ENCODE peak calls at places on chromosomes 5 and 9, in ten cellular contexts. One of them, this sample, is unnamed.

GRCh38 chr5:141812512-141812911 is 65.7 kb downstream of the PCDH1 start:
- DNase-seq in SK-N-SH: no peak
- DNase-seq in suprapubic skin: no peak
- DNase-seq in tibial nerve: no peak
- DNase-seq in transverse colon: no peak
- DNase-seq in A549: no peak
- DNase-seq in HepG2: no peak
- DNase-seq in ovary: no peak
- DNase-seq in K562: no peak
- DNase-seq in stomach: no peak
- DNase-seq in this sample: no peak

GRCh38 chr5:135217669-135218485 is 181.2 kb downstream of the MACROH2A1 start:
- DNase-seq in SK-N-SH: no peak
- DNase-seq in suprapubic skin: peak
- DNase-seq in tibial nerve: no peak
- DNase-seq in transverse colon: no peak
- DNase-seq in A549: no peak
- DNase-seq in HepG2: no peak
- DNase-seq in ovary: no peak
- DNase-seq in K562: peak
- DNase-seq in stomach: no peak
- DNase-seq in this sample: no peak

GRCh38 chr5:56278267-56278826 is 45.2 kb upstream of the ANKRD55 start:
- DNase-seq in SK-N-SH: no peak
- DNase-seq in suprapubic skin: no peak
- DNase-seq in tibial nerve: no peak
- DNase-seq in transverse colon: no peak
- DNase-seq in A549: no peak
- DNase-seq in HepG2: no peak
- DNase-seq in ovary: peak
- DNase-seq in K562: no peak
- DNase-seq in stomach: no peak
- DNase-seq in this sample: no peak

GRCh38 chr5:142697846-142698245 is 12.0 kb upstream of the FGF1 start:
- DNase-seq in SK-N-SH: no peak
- DNase-seq in suprapubic skin: no peak
- DNase-seq in tibial nerve: no peak
- DNase-seq in transverse colon: no peak
- DNase-seq in A549: no peak
- DNase-seq in HepG2: no peak
- DNase-seq in ovary: peak
- DNase-seq in K562: no peak
- DNase-seq in stomach: no peak
- DNase-seq in this sample: peak

GRCh38 chr5:67030289-67031069 is 166.1 kb downstream of the CD180 start:
- DNase-seq in SK-N-SH: no peak
- DNase-seq in suprapubic skin: no peak
- DNase-seq in tibial nerve: no peak
- DNase-seq in transverse colon: no peak
- DNase-seq in A549: no peak
- DNase-seq in HepG2: no peak
- DNase-seq in ovary: no peak
- DNase-seq in K562: no peak
- DNase-seq in stomach: no peak
- DNase-seq in this sample: no peak

GRCh38 chr9:89874351-89875321 is 269.8 kb downstream of the GADD45G start:
- DNase-seq in SK-N-SH: peak
- DNase-seq in suprapubic skin: peak
- DNase-seq in tibial nerve: no peak
- DNase-seq in transverse colon: no peak
- DNase-seq in A549: no peak
- DNase-seq in HepG2: no peak
- DNase-seq in ovary: peak
- DNase-seq in K562: no peak
- DNase-seq in stomach: peak
- DNase-seq in this sample: peak

GRCh38 chr9:32899181-32899580 is 102.2 kb downstream of the APTX start:
- DNase-seq in SK-N-SH: no peak
- DNase-seq in suprapubic skin: no peak
- DNase-seq in tibial nerve: no peak
- DNase-seq in transverse colon: no peak
- DNase-seq in A549: no peak
- DNase-seq in HepG2: no peak
- DNase-seq in ovary: no peak
- DNase-seq in K562: no peak
- DNase-seq in stomach: no peak
- DNase-seq in this sample: no peak

GRCh38 chr5:13567819-13568218 is 376.7 kb downstream of the DNAH5 start:
- DNase-seq in SK-N-SH: no peak
- DNase-seq in suprapubic skin: no peak
- DNase-seq in tibial nerve: no peak
- DNase-seq in transverse colon: no peak
- DNase-seq in A549: peak
- DNase-seq in HepG2: no peak
- DNase-seq in ovary: no peak
- DNase-seq in K562: no peak
- DNase-seq in stomach: no peak
- DNase-seq in this sample: no peak

GRCh38 chr9:88659126-88659525 is 124.1 kb downstream of the NXNL2 start:
- DNase-seq in SK-N-SH: no peak
- DNase-seq in suprapubic skin: no peak
- DNase-seq in tibial nerve: no peak
- DNase-seq in transverse colon: no peak
- DNase-seq in A549: no peak
- DNase-seq in HepG2: no peak
- DNase-seq in ovary: no peak
- DNase-seq in K562: no peak
- DNase-seq in stomach: no peak
- DNase-seq in this sample: no peak

DNA sequence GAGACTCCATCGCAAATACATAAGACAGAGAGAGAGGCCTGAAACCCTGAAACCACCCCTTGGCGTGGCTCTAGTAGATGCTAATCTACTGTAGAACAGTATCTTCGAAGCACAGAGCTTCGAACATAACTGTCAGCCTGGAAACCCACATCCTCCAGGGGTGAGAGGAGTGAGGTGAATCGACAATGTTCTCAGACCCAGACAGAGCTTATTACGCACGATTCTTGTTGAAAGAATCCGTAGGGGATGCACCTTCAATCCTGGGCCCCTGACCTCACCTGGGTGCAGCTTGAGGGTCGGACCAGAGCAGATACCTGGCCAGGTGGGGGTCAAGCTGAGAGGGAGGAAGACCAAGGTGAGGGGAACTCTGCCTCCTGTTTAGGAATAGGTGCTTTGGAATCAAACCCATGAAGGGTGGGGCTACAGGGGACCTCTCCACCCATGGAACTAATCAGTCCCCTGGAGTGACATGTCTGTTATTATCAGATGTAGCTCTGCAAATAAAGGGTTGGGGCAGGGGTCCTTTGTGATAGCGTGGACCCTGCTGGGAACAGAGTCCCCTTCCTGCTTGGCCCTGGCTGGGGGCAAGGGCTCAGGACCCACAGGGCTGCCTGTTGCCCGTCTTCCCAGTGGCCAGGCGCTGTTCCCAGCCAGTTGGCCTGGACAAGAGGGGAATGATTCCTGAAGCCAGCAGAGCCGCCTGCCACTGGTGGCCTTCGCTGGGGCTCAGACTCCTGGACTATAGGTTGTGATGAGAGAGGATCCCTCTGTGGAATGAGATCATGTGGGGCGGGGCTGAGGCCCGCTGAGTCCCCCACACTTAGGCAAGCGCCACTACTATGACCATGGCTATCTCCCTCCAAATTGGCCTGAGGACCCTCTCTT is 41.2 kb downstream of the DBH start:
- DNase-seq in SK-N-SH: no peak
- DNase-seq in suprapubic skin: no peak
- DNase-seq in tibial nerve: no peak
- DNase-seq in transverse colon: no peak
- DNase-seq in A549: no peak
- DNase-seq in HepG2: no peak
- DNase-seq in ovary: no peak
- DNase-seq in K562: no peak
- DNase-seq in stomach: no peak
- DNase-seq in this sample: no peak
- TF ChIP-seq EP300 in SK-N-SH: no peak
- TF ChIP-seq EP300 in suprapubic skin: no peak
- TF ChIP-seq EP300 in tibial nerve: no peak
- TF ChIP-seq EP300 in transverse colon: no peak
- TF ChIP-seq EP300 in A549: no peak
- TF ChIP-seq EP300 in HepG2: no peak
- TF ChIP-seq EP300 in ovary: no peak
- TF ChIP-seq EP300 in K562: no peak
- TF ChIP-seq EP300 in stomach: no peak
- TF ChIP-seq EP300 in this sample: no peak

GRCh38 chr9:130731355-130731754 is 37.8 kb downstream of the EXOSC2 start:
- DNase-seq in SK-N-SH: no peak
- DNase-seq in suprapubic skin: no peak
- DNase-seq in tibial nerve: no peak
- DNase-seq in transverse colon: no peak
- DNase-seq in A549: no peak
- DNase-seq in HepG2: no peak
- DNase-seq in ovary: no peak
- DNase-seq in K562: no peak
- DNase-seq in stomach: no peak
- DNase-seq in this sample: no peak

GRCh38 chr9:130732793-130733221 is 39.2 kb downstream of the EXOSC2 start:
- DNase-seq in SK-N-SH: no peak
- DNase-seq in suprapubic skin: no peak
- DNase-seq in tibial nerve: no peak
- DNase-seq in transverse colon: no peak
- DNase-seq in A549: peak
- DNase-seq in HepG2: no peak
- DNase-seq in ovary: no peak
- DNase-seq in K562: peak
- DNase-seq in stomach: no peak
- DNase-seq in this sample: no peak

GRCh38 chr9:130729145-130729544 is 35.6 kb downstream of the EXOSC2 start:
- DNase-seq in SK-N-SH: no peak
- DNase-seq in suprapubic skin: no peak
- DNase-seq in tibial nerve: no peak
- DNase-seq in transverse colon: no peak
- DNase-seq in A549: no peak
- DNase-seq in HepG2: no peak
- DNase-seq in ovary: no peak
- DNase-seq in K562: no peak
- DNase-seq in stomach: no peak
- DNase-seq in this sample: no peak

GRCh38 chr9:130728721-130729120 is 35.1 kb downstream of the EXOSC2 start:
- DNase-seq in SK-N-SH: no peak
- DNase-seq in suprapubic skin: no peak
- DNase-seq in tibial nerve: no peak
- DNase-seq in transverse colon: no peak
- DNase-seq in A549: no peak
- DNase-seq in HepG2: no peak
- DNase-seq in ovary: no peak
- DNase-seq in K562: no peak
- DNase-seq in stomach: no peak
- DNase-seq in this sample: no peak

GRCh38 chr9:130732131-130732530 is 38.6 kb downstream of the EXOSC2 start:
- DNase-seq in SK-N-SH: peak
- DNase-seq in suprapubic skin: no peak
- DNase-seq in tibial nerve: no peak
- DNase-seq in transverse colon: no peak
- DNase-seq in A549: peak
- DNase-seq in HepG2: peak
- DNase-seq in ovary: no peak
- DNase-seq in K562: peak
- DNase-seq in stomach: no peak
- DNase-seq in this sample: no peak
- TF ChIP-seq EP300 in SK-N-SH: no peak
- TF ChIP-seq EP300 in suprapubic skin: no peak
- TF ChIP-seq EP300 in tibial nerve: no peak
- TF ChIP-seq EP300 in transverse colon: no peak
- TF ChIP-seq EP300 in A549: no peak
- TF ChIP-seq EP300 in HepG2: no peak
- TF ChIP-seq EP300 in ovary: no peak
- TF ChIP-seq EP300 in K562: no peak
- TF ChIP-seq EP300 in stomach: no peak
- TF ChIP-seq EP300 in this sample: no peak

GRCh38 chr5:109411627-109412026 is 1.9 kb upstream of the PJA2 start:
- DNase-seq in SK-N-SH: no peak
- DNase-seq in suprapubic skin: no peak
- DNase-seq in tibial nerve: no peak
- DNase-seq in transverse colon: no peak
- DNase-seq in A549: peak
- DNase-seq in HepG2: no peak
- DNase-seq in ovary: no peak
- DNase-seq in K562: peak
- DNase-seq in stomach: no peak
- DNase-seq in this sample: no peak
- TF ChIP-seq EP300 in SK-N-SH: no peak
- TF ChIP-seq EP300 in suprapubic skin: no peak
- TF ChIP-seq EP300 in tibial nerve: no peak
- TF ChIP-seq EP300 in transverse colon: no peak
- TF ChIP-seq EP300 in A549: no peak
- TF ChIP-seq EP300 in HepG2: no peak
- TF ChIP-seq EP300 in ovary: peak
- TF ChIP-seq EP300 in K562: no peak
- TF ChIP-seq EP300 in stomach: no peak
- TF ChIP-seq EP300 in this sample: no peak

GRCh38 chr5:106923409-106923808 is 747.3 kb downstream of the EFNA5 start:
- DNase-seq in SK-N-SH: no peak
- DNase-seq in suprapubic skin: no peak
- DNase-seq in tibial nerve: no peak
- DNase-seq in transverse colon: no peak
- DNase-seq in A549: no peak
- DNase-seq in HepG2: no peak
- DNase-seq in ovary: no peak
- DNase-seq in K562: no peak
- DNase-seq in stomach: no peak
- DNase-seq in this sample: no peak

GRCh38 chr5:106921567-106921966 is 749.2 kb downstream of the EFNA5 start:
- DNase-seq in SK-N-SH: no peak
- DNase-seq in suprapubic skin: no peak
- DNase-seq in tibial nerve: no peak
- DNase-seq in transverse colon: no peak
- DNase-seq in A549: no peak
- DNase-seq in HepG2: no peak
- DNase-seq in ovary: no peak
- DNase-seq in K562: no peak
- DNase-seq in stomach: no peak
- DNase-seq in this sample: no peak
- TF ChIP-seq EP300 in SK-N-SH: no peak
- TF ChIP-seq EP300 in suprapubic skin: no peak
- TF ChIP-seq EP300 in tibial nerve: no peak
- TF ChIP-seq EP300 in transverse colon: no peak
- TF ChIP-seq EP300 in A549: no peak
- TF ChIP-seq EP300 in HepG2: no peak
- TF ChIP-seq EP300 in ovary: no peak
- TF ChIP-seq EP300 in K562: no peak
- TF ChIP-seq EP300 in stomach: no peak
- TF ChIP-seq EP300 in this sample: no peak